ENCODE peak calls at places on chromosomes 16 and 17, in seven cellular contexts. F, Q, D, R, J, S and Z are unnamed samples.
A peak's percentile ranks its signal among the peaks of the same experiment; 100 is the strongest.

GRCh38 chr17:48841395-48841831 is 10.6 kb downstream of the CALCOCO2 start:
- DNase-seq in D (peak; percentile 41), J (no peak), F (no peak), Q (no peak), R (no peak), S (no peak), Z (peak; percentile 61)

GRCh38 chr17:70521821-70522256 is 352.5 kb downstream of the KCNJ2 start:
- DNase-seq in R (no peak), Q (no peak), S (peak; percentile 29), D (no peak), F (no peak), J (peak; percentile 2), Z (peak; percentile 5)

GRCh38 chr17:45230787-45231480 is 9.2 kb downstream of the FMNL1 start:
- DNase-seq in D (peak; percentile 78), F (no peak), J (no peak), Q (no peak), R (no peak), S (peak; percentile 92), Z (no peak)

GRCh38 chr17:82021728-82022309 is 859 bp downstream of the CENPX start:
- DNase-seq in F (peak; percentile 33), R (no peak), D (no peak), Q (no peak), J (no peak), S (no peak), Z (no peak)

GRCh38 chr16:13186813-13187212 is 285.4 kb downstream of the SHISA9 start:
- DNase-seq in J (no peak), Q (no peak), S (no peak), D (no peak), F (no peak), R (peak; percentile 55), Z (no peak)

GRCh38 chr17:31621566-31621965 is 230.1 kb downstream of the RAB11FIP4 start:
- DNase-seq in D (no peak), R (no peak), F (no peak), J (no peak), S (no peak), Q (no peak), Z (no peak)

GRCh38 chr16:81266680-81267095 is 28.2 kb downstream of the BCO1 start:
- DNase-seq in D (no peak), Q (no peak), J (peak; percentile 33), R (no peak), S (no peak), F (peak; percentile 10), Z (no peak)

GRCh38 chr17:7720125-7720524 is 2.6 kb downstream of the DNAH2 start:
- DNase-seq in J (peak; percentile 43), D (no peak), S (no peak), Q (no peak), R (peak; percentile 28), F (no peak), Z (no peak)

GRCh38 chr17:31321481-31321880 is at the start of gene EVI2A:
- DNase-seq in D (peak; percentile 46), R (peak; percentile 20), F (peak; percentile 70), Q (peak; percentile 55), S (no peak), J (no peak), Z (peak; percentile 66)

GRCh38 chr17:79466562-79467350 is 144.1 kb downstream of the RBFOX3 start:
- DNase-seq in D (no peak), F (no peak), R (no peak), S (no peak), Q (no peak), J (no peak), Z (no peak)

GRCh38 chr17:72687941-72688340 is 404.5 kb downstream of the SLC39A11 start:
- DNase-seq in J (peak; percentile 40), Q (no peak), S (no peak), F (no peak), D (no peak), R (no peak), Z (no peak)

GRCh38 chr17:8922451-8922850 is 43.1 kb downstream of the PIK3R5 start:
- DNase-seq in F (no peak), Q (no peak), R (no peak), J (no peak), D (no peak), S (no peak), Z (peak; percentile 91)

GRCh38 chr17:68658999-68659780 is 58.0 kb upstream of the FAM20A start:
- DNase-seq in R (no peak), S (no peak), F (no peak), J (no peak), Q (no peak), D (no peak), Z (no peak)

GRCh38 chr17:66412857-66413563 is 110.6 kb downstream of the PRKCA start:
- DNase-seq in F (no peak), R (no peak), S (no peak), Q (no peak), D (no peak), J (no peak), Z (no peak)

GRCh38 chr17:56831364-56832095 is 2.2 kb downstream of the C17orf67 start:
- DNase-seq in J (no peak), R (no peak), S (no peak), D (no peak), Q (no peak), F (no peak), Z (no peak)

GRCh38 chr16:71288570-71288889 is 672 bp downstream of the CMTR2 start:
- DNase-seq in R (no peak), J (no peak), D (no peak), S (no peak), F (no peak), Q (no peak), Z (no peak)

GRCh38 chr17:63154586-63155244 is 188.7 kb downstream of the TANC2 start:
- DNase-seq in D (no peak), F (no peak), Q (no peak), S (no peak), R (no peak), J (no peak), Z (no peak)

GRCh38 chr16:57412584-57412983 is 8.0 kb downstream of the CCL17 start:
- DNase-seq in D (no peak), Q (no peak), J (no peak), F (no peak), S (no peak), R (no peak), Z (no peak)

GRCh38 chr16:4015275-4015990 is 100.8 kb downstream of the ADCY9 start:
- DNase-seq in Q (no peak), J (no peak), F (no peak), R (no peak), D (no peak), S (no peak), Z (no peak)

GRCh38 chr16:73846292-73846849 is 450.2 kb upstream of the PSMD7 start:
- DNase-seq in D (no peak), R (peak; percentile 65), Q (no peak), J (no peak), S (no peak), F (no peak), Z (peak; percentile 1)

GRCh38 chr17:62778990-62779681 is 29.0 kb downstream of the MARCHF10 start:
- DNase-seq in Q (no peak), R (no peak), J (peak; percentile 77), F (no peak), S (peak; percentile 57), D (peak; percentile 66), Z (peak; percentile 97)

GRCh38 chr17:791807-792206 is 9.7 kb downstream of the MRM3 start:
- DNase-seq in J (no peak), S (no peak), Q (no peak), R (no peak), F (no peak), D (no peak), Z (no peak)

GRCh38 chr17:7769854-7770253 is 52.3 kb downstream of the DNAH2 start:
- DNase-seq in J (no peak), D (no peak), F (no peak), R (no peak), Q (no peak), S (no peak), Z (no peak)

GRCh38 chr17:80758793-80759673 is 214.4 kb downstream of the RPTOR start:
- DNase-seq in J (peak; percentile 35), S (no peak), R (no peak), F (peak; percentile 56), D (no peak), Q (no peak), Z (no peak)

GRCh38 chr17:37742114-37742761 is 2.6 kb downstream of the HNF1B start:
- DNase-seq in D (no peak), S (no peak), R (peak; percentile 70), F (peak; percentile 21), J (no peak), Q (no peak), Z (no peak)

GRCh38 chr16:66551362-66551761 is 1.0 kb upstream of the CKLF start:
- DNase-seq in S (peak; percentile 33), F (peak; percentile 67), D (no peak), R (peak; percentile 65), J (peak; percentile 26), Q (no peak), Z (no peak)

GRCh38 chr17:48240562-48241130 is 133.1 kb downstream of the SNX11 start:
- DNase-seq in R (no peak), F (no peak), S (no peak), Q (no peak), D (no peak), J (no peak), Z (peak; percentile 65)

GRCh38 chr17:40602445-40603443 is 37.5 kb upstream of the CCR7 start:
- DNase-seq in J (no peak), R (no peak), S (no peak), Q (no peak), D (no peak), F (peak; percentile 83), Z (no peak)

GRCh38 chr17:50107790-50108414 is 12.8 kb downstream of the PDK2 start:
- DNase-seq in D (peak; percentile 76), Q (no peak), S (no peak), R (no peak), J (no peak), F (no peak), Z (no peak)

GRCh38 chr16:77431131-77431670 is 3.6 kb downstream of the ADAMTS18 start:
- DNase-seq in D (no peak), F (no peak), S (no peak), J (no peak), R (no peak), Q (no peak), Z (no peak)

GRCh38 chr17:80504671-80505413 is 28.4 kb upstream of the NPTX1 start:
- DNase-seq in R (no peak), D (peak; percentile 90), F (no peak), Q (no peak), S (no peak), J (no peak), Z (peak; percentile 96)

GRCh38 chr16:89581861-89582563 is 6.5 kb downstream of the CPNE7 start:
- DNase-seq in Q (no peak), F (no peak), D (peak; percentile 67), J (no peak), R (no peak), S (peak; percentile 58), Z (no peak)

GRCh38 chr17:61406543-61406845 is 6.9 kb downstream of the TBX2 start:
- DNase-seq in Q (no peak), F (no peak), S (no peak), J (no peak), R (no peak), D (no peak), Z (no peak)

GRCh38 chr16:27285676-27286196 is 17.2 kb upstream of the NSMCE1 start:
- DNase-seq in D (no peak), R (no peak), Q (no peak), F (no peak), J (no peak), S (no peak), Z (no peak)

GRCh38 chr17:41417576-41418015 is 6.8 kb downstream of the KRT37 start:
- DNase-seq in S (no peak), D (no peak), R (peak; percentile 79), Q (no peak), F (no peak), J (peak; percentile 4), Z (no peak)

GRCh38 chr17:47276868-47277267 is 23.2 kb downstream of the ITGB3 start:
- DNase-seq in F (no peak), D (peak; percentile 70), S (peak; percentile 31), Q (no peak), J (peak; percentile 82), R (peak; percentile 70), Z (peak; percentile 50)

GRCh38 chr16:4679854-4680636 is 13.3 kb upstream of the NUDT16L1 start:
- DNase-seq in F (no peak), R (no peak), D (no peak), S (peak; percentile 35), J (no peak), Q (no peak), Z (no peak)

GRCh38 chr17:53749178-53749577 is 73.5 kb upstream of the KIF2B start:
- DNase-seq in F (no peak), R (peak; percentile 44), J (no peak), Q (no peak), S (no peak), D (no peak), Z (no peak)